ENCODE peak calls at places on chromosome 9, in four cellular contexts. N is HCT116, S is A549, K is SK-N-SH. Z is an unnamed sample.

GRCh38 chr9:22452415-22453010 is 5.9 kb downstream of the DMRTA1 start:
- DNase-seq in N (peak), K (no peak), S (peak), Z (no peak)

GRCh38 chr9:36396985-36397384 is 3.1 kb downstream of the RNF38 start:
- DNase-seq in N (no peak), K (no peak), S (no peak), Z (no peak)

GRCh38 chr9:83062011-83062652 is 810 bp downstream of the RASEF start:
- DNase-seq in S (peak), N (no peak), K (peak), Z (no peak)

GRCh38 chr9:18189876-18190670 is 283.9 kb upstream of the ADAMTSL1 start:
- DNase-seq in S (no peak), N (no peak), K (no peak), Z (no peak)

GRCh38 chr9:530681-531080 is 310.8 kb upstream of the DMRT1 start:
- DNase-seq in K (no peak), N (peak), S (no peak), Z (no peak)

GRCh38 chr9:71549023-71549422 is 219.3 kb downstream of the CEMIP2 start:
- DNase-seq in S (no peak), K (no peak), N (no peak), Z (peak)

GRCh38 chr9:133137451-133138231 is 16.6 kb upstream of the RALGDS start:
- DNase-seq in S (no peak), K (no peak), N (no peak), Z (no peak)

GRCh38 chr9:77099388-77099787 is 77.9 kb upstream of the VPS13A start:
- DNase-seq in K (no peak), S (no peak), N (no peak), Z (no peak)

GRCh38 chr9:89397471-89397870 is 79.2 kb downstream of the SECISBP2 start:
- DNase-seq in K (no peak), N (no peak), S (no peak), Z (no peak)

GRCh38 chr9:92911496-92912475 is 33.9 kb upstream of the ZNF484 start:
- DNase-seq in S (no peak), N (no peak), K (no peak), Z (no peak)

GRCh38 chr9:13171261-13171660 is 108.2 kb downstream of the MPDZ start:
- DNase-seq in S (no peak), K (no peak), N (no peak), Z (no peak)

GRCh38 chr9:35518981-35519679 is 29.2 kb downstream of the RUSC2 start:
- DNase-seq in K (no peak), N (no peak), S (no peak), Z (no peak)

GRCh38 chr9:73200694-73201432 is 49.2 kb downstream of the ANXA1 start:
- DNase-seq in N (peak), K (peak), S (no peak), Z (no peak)

GRCh38 chr9:32783168-32783891 is at the start of gene TMEM215:
- DNase-seq in N (no peak), K (peak), S (peak), Z (no peak)

GRCh38 chr9:2228132-2228531 is 213.0 kb downstream of the SMARCA2 start:
- DNase-seq in K (peak), N (no peak), S (no peak), Z (no peak)

GRCh38 chr9:121399883-121400607 is 30.0 kb upstream of the STOM start:
- DNase-seq in S (peak), N (peak), K (peak), Z (peak)

GRCh38 chr9:69932901-69933300 is 110.7 kb upstream of the MAMDC2 start:
- DNase-seq in S (peak), N (peak), K (no peak), Z (no peak)

GRCh38 chr9:133237271-133237731 is 28.3 kb upstream of the OBP2B start:
- DNase-seq in S (no peak), N (no peak), K (no peak), Z (no peak)

GRCh38 chr9:114069476-114070187 is 8.5 kb downstream of the AMBP start:
- DNase-seq in K (no peak), N (no peak), S (no peak), Z (no peak)

GRCh38 chr9:89919171-89919681 is 314.4 kb downstream of the GADD45G start:
- DNase-seq in K (no peak), N (peak), S (no peak), Z (peak)

GRCh38 chr9:99485461-99485860 is 263.4 kb downstream of the SEC61B start:
- DNase-seq in K (no peak), N (no peak), S (no peak), Z (no peak)

GRCh38 chr9:114216081-114216480 is 60.7 kb downstream of the COL27A1 start:
- DNase-seq in N (no peak), S (no peak), K (peak), Z (no peak)

GRCh38 chr9:107782381-107782780 is 292.8 kb upstream of the KLF4 start:
- DNase-seq in K (no peak), N (no peak), S (no peak), Z (no peak)

GRCh38 chr9:120735415-120736126 is 21.3 kb upstream of the MEGF9 start:
- DNase-seq in K (no peak), S (no peak), N (no peak), Z (no peak)

GRCh38 chr9:114281421-114282103 is 41.3 kb upstream of the ORM1 start:
- DNase-seq in S (no peak), K (peak), N (no peak), Z (no peak)

GRCh38 chr9:89686134-89686533 is 81.3 kb downstream of the GADD45G start:
- DNase-seq in N (no peak), K (no peak), S (no peak), Z (no peak)

GRCh38 chr9:128550226-128550625 is 2.2 kb upstream of the SPTAN1 start:
- DNase-seq in K (no peak), S (no peak), N (no peak), Z (no peak)

GRCh38 chr9:14033067-14033466 is 280.9 kb downstream of the NFIB start:
- DNase-seq in N (no peak), K (no peak), S (no peak), Z (no peak)

GRCh38 chr9:127562841-127563523 is 49.1 kb upstream of the STXBP1 start:
- DNase-seq in S (peak), N (no peak), K (no peak), Z (no peak)

GRCh38 chr9:2134391-2134790 is 119.2 kb downstream of the SMARCA2 start:
- DNase-seq in K (no peak), S (no peak), N (no peak), Z (no peak)

GRCh38 chr9:34825780-34826179 is 115.8 kb upstream of the CCL21 start:
- DNase-seq in K (no peak), N (no peak), S (no peak), Z (no peak)

GRCh38 chr9:24416136-24416535 is 129.6 kb downstream of the IZUMO3 start:
- DNase-seq in N (no peak), S (no peak), K (no peak), Z (no peak)

GRCh38 chr9:110738982-110739381 is 70.4 kb downstream of the MUSK start:
- DNase-seq in N (no peak), S (no peak), K (no peak), Z (no peak)

DNA sequence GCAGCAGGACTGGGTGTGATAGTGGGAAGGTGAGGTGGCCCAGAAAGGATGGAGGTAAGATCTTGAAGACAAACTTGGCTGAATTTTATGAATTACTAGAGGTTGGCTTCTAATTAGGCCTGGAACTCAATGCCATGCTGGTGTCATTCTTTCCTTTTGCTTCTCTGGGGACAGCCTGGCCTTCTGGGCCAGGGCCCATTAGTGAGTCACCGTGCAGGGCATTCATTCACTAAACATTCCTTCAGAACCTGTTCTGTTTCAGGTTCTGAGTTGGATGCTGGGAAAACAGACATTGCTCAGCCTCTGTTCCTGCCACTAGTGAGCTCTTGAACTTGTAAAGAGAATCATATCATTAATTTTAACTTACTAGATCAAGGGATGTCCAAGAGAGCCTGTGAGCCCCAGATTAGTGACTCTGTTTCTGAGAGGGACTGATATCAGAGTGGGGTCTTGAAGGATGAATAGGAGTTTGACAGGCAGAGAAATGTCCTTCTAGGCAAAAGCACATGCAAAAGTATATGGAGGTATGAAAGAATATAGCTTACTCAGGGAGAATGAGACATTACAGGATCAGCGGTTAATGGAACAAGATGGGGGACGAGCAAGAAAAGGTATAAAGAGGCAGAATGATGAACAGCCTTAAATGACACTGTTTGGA is 66.5 kb downstream of the LHX2 start:
- DNase-seq in N (peak), K (no peak), S (no peak), Z (no peak)
- H3K4me2 ChIP-seq in N (peak), K (peak), S (peak), Z (no peak)

GRCh38 chr9:68896495-68896894 is 117.4 kb downstream of the PRKACG start:
- DNase-seq in K (no peak), S (no peak), N (no peak), Z (no peak)
- H3K4me2 ChIP-seq in K (no peak), S (no peak), N (no peak), Z (peak)

GRCh38 chr9:95157491-95158151 is 159.9 kb downstream of the FANCC start:
- DNase-seq in N (no peak), K (peak), S (no peak), Z (peak)
- H3K4me2 ChIP-seq in N (no peak), K (peak), S (no peak), Z (peak)

DNA sequence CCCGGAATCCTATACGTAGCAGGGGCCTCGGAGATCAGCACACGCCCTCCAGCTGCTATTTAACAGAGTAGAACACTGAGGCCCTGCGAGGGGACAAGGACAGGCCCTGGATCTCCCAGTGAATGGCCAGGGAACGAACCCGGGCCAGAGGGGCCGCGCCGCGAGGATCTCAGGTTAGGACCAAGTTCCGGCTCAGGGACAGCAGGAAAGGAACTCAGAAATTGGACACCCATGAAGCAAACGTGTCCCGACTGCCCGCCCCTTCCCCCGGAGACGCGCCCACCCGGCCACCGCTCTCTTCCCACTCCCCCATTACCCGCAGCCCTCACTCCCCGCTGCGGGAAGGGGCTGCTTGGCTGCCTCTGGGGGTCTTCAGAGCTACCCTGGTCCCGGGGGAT is 1.0 kb upstream of the FOXE1 start:
- DNase-seq in K (no peak), N (no peak), S (no peak), Z (no peak)
- H3K4me2 ChIP-seq in K (no peak), N (no peak), S (no peak), Z (no peak)

DNA sequence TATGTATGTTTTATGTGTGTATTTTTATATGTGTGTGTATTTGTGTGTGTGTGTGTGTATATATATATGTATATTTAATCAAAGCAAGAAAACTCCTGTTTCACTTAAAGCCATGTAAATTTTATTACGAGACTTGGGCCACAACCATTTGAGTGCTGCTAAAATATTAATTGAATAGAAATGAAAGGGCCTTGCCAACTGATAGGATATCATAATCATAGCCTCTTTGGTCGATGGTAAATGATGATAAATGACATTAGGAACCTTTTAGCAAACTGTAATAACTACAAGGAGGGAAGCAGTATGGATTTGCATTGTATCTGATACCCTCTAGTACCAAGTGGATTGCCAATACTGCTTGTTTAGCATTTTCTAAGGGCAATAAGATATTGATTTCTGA is 7.9 kb downstream of the TLE4 start:
- DNase-seq in N (no peak), K (no peak), S (no peak), Z (no peak)
- H3K4me2 ChIP-seq in N (no peak), K (peak), S (no peak), Z (no peak)

GRCh38 chr9:136304456-136304855 is 562 bp upstream of the CCDC187 start:
- DNase-seq in N (no peak), K (no peak), S (no peak), Z (no peak)

GRCh38 chr9:136306691-136307208 is 2.9 kb upstream of the CCDC187 start:
- DNase-seq in S (peak), K (peak), N (no peak), Z (no peak)

GRCh38 chr9:136307215-136307750 is 3.4 kb upstream of the CCDC187 start:
- DNase-seq in K (no peak), N (no peak), S (no peak), Z (no peak)

GRCh38 chr9:136304981-136305380 is 1.1 kb upstream of the CCDC187 start:
- DNase-seq in S (no peak), N (no peak), K (no peak), Z (no peak)

DNA sequence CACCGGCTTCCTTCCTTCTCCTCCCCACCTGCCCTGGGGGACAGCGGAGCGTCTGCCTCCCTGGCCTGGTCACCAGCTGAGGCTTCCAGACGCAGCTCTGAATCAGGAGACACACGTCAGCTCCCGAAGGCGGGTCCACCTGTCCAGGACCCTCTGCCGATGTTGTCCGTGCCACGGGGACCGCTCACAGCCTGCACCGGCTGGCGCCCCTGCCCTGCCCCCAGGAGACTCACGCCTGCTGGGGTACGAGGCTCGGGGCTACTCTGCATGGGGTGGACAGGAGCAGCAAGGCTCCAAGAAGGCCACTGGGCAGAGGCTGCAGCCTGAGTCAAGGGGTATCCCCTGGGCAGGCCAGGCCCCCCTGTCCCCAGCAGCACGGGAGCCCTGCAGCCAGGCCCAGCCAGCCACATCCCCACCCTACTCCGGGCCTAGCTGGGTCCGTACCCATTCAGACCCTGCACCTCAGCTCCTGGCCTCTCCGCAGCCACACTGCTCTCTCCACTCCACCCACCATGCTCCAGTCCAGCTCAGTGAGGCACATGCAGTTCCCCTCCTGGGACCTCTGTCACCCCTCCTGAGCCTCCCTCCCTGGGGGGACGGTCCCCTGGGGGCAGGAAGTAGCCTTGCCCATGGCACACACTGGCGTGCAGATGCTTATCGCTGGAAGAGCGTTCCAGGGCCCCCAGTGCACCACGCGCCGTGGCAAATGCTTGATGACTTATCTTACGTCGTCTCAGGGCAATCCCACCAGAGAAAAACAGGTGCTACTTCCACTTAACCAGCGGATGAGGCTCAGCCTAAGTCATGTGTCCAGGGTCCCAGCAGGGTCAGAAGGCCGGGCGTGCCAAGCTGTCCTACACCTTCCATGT is 2.2 kb upstream of the CCDC187 start:
- DNase-seq in S (no peak), N (no peak), K (peak), Z (no peak)
- H3K4me2 ChIP-seq in S (no peak), N (no peak), K (no peak), Z (no peak)

GRCh38 chr9:126329476-126330275 is 3.0 kb downstream of the MVB12B start:
- DNase-seq in N (no peak), K (no peak), S (no peak), Z (no peak)
- H3K4me2 ChIP-seq in N (no peak), K (no peak), S (no peak), Z (no peak)

GRCh38 chr9:26243722-26244121 is 565.5 kb upstream of the TUSC1 start:
- DNase-seq in S (no peak), K (no peak), N (no peak), Z (no peak)
- H3K4me2 ChIP-seq in S (peak), K (peak), N (no peak), Z (no peak)

GRCh38 chr9:19255112-19255511 is 24.6 kb downstream of the DENND4C start:
- DNase-seq in S (no peak), K (no peak), N (no peak), Z (no peak)
- H3K4me2 ChIP-seq in S (no peak), K (no peak), N (no peak), Z (no peak)

GRCh38 chr9:112038017-112038408 is 137.1 kb downstream of the SUSD1 start:
- DNase-seq in K (no peak), S (no peak), N (no peak), Z (no peak)
- H3K4me2 ChIP-seq in K (no peak), S (no peak), N (peak), Z (peak)